ENCODE peak calls at places on chromosomes 6 and 20, in six cellular contexts. F is breast epithelium, T is IMR-90, Y is brain microvascular endothelial cell, Q is RWPE2, K is heart right ventricle. W is an unnamed sample.
A peak's percentile ranks its signal among the peaks of the same experiment; 100 is the strongest.

GRCh38 chr6:66555082-66555481 is 848.1 kb upstream of the EYS start:
- DNase-seq in F (no peak), T (no peak), Y (no peak), Q (no peak), K (no peak), W (no peak)

GRCh38 chr6:8108031-8108660 is 5.8 kb upstream of the EEF1E1 start:
- DNase-seq in F (no peak), T (peak; percentile 99), Y (peak; percentile 96), Q (peak; percentile 84), K (no peak), W (no peak)

GRCh38 chr6:134983823-134984222 is 33.9 kb upstream of the ALDH8A1 start:
- DNase-seq in F (no peak), T (no peak), Y (no peak), Q (no peak), K (no peak), W (no peak)

GRCh38 chr6:158870418-158870957 is 51.3 kb upstream of the EZR start:
- DNase-seq in F (no peak), T (no peak), Y (no peak), Q (no peak), K (no peak), W (no peak)

GRCh38 chr6:127120109-127120786 is 1.8 kb downstream of the RSPO3 start:
- DNase-seq in F (no peak), T (no peak), Y (no peak), Q (no peak), K (no peak), W (no peak)

GRCh38 chr20:22922987-22923386 is 112.1 kb upstream of the SSTR4 start:
- DNase-seq in F (no peak), T (no peak), Y (no peak), Q (no peak), K (no peak), W (no peak)

GRCh38 chr6:118618676-118619377 is 32.6 kb downstream of the CEP85L start:
- DNase-seq in F (no peak), T (peak; percentile 26), Y (peak; percentile 40), Q (no peak), K (peak; percentile 58), W (peak; percentile 38)

GRCh38 chr6:160367798-160368547 is 19.8 kb downstream of the SLC22A3 start:
- DNase-seq in F (no peak), T (no peak), Y (no peak), Q (no peak), K (no peak), W (no peak)

GRCh38 chr6:132820629-132821381 is 6.4 kb downstream of the RPS12 start:
- DNase-seq in F (no peak), T (peak; percentile 52), Y (no peak), Q (no peak), K (no peak), W (no peak)

GRCh38 chr6:169807219-169807618 is 55.8 kb downstream of the ERMARD start:
- DNase-seq in F (no peak), T (no peak), Y (no peak), Q (no peak), K (no peak), W (no peak)

GRCh38 chr20:47735412-47736400 is 49.6 kb downstream of the SULF2 start:
- DNase-seq in F (peak; percentile 34), T (no peak), Y (no peak), Q (no peak), K (peak; percentile 31), W (peak; percentile 57)

GRCh38 chr6:117167520-117168271 is 97.7 kb upstream of the VGLL2 start:
- DNase-seq in F (peak; percentile 54), T (peak; percentile 2), Y (no peak), Q (peak; percentile 69), K (no peak), W (no peak)

GRCh38 chr6:132764370-132764769 is 6.7 kb upstream of the VNN2 start:
- DNase-seq in F (no peak), T (peak; percentile 83), Y (peak; percentile 41), Q (peak; percentile 68), K (peak; percentile 30), W (peak; percentile 50)

DNA sequence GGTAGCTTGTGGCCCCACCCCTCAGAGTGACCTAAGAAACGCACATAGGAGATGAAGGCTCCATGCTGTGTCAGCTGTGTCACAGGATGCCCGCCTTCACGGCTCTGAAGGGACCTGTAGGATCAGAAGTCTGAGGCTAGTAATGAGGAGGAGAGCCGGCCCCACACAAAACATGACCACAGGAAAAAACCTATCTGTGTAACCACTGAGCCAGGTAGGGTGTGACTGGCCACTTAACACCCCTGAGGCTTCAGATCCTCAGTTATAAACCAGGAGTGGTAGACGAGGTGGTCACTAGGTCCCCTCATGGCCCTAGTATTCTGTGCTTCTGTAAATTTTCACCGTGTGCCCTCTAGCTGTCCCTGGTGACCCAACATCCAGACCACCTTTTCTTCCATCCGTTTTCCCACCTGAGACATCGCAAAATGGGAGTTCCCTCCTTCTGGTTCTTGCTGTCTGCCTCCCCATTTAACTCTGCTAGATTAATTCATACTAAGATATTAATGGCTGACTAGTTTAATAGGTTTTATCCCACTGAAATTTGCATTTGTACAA is 52.8 kb downstream of the TBC1D7 start:
- DNase-seq in F (no peak), T (no peak), Y (no peak), Q (no peak), K (no peak), W (no peak)
- TF ChIP-seq CTCF in F (no peak), T (no peak), Y (no peak), Q (no peak), K (no peak), W (no peak)

GRCh38 chr6:42744351-42744890 is 1.5 kb downstream of the TBCC start:
- DNase-seq in F (no peak), T (no peak), Y (no peak), Q (no peak), K (no peak), W (no peak)
- TF ChIP-seq CTCF in F (no peak), T (peak; percentile 13), Y (no peak), Q (no peak), K (no peak), W (no peak)

GRCh38 chr6:21176197-21176596 is 417.4 kb upstream of the SOX4 start:
- DNase-seq in F (no peak), T (no peak), Y (no peak), Q (no peak), K (no peak), W (no peak)
- TF ChIP-seq CTCF in F (no peak), T (no peak), Y (no peak), Q (no peak), K (no peak), W (no peak)

GRCh38 chr6:138418118-138418742 is 14.2 kb downstream of the HEBP2 start:
- DNase-seq in F (no peak), T (no peak), Y (no peak), Q (no peak), K (no peak), W (no peak)
- TF ChIP-seq CTCF in F (no peak), T (no peak), Y (no peak), Q (no peak), K (no peak), W (no peak)

DNA sequence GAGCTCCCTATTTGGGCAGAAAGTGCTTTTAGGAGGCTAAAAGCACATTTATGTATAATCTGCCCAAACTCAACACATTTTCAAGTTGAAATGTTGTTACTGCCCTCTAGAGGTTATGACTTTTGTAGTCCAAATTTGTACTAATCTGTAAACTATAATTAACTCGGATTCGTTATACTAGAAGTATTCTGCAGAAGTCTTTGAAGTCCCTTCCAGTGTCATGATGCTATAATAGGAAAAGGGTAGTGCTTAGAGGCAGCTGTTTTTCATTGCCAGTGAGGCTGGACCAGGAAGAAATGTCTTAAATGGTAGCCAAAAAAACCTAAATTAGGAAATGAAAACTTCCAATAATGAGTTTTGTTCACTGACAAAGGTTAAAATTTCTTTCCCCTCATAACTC is 44.8 kb upstream of the EMILIN3 start:
- DNase-seq in F (no peak), T (peak; percentile 28), Y (no peak), Q (no peak), K (no peak), W (no peak)
- TF ChIP-seq CTCF in F (peak; percentile 44), T (peak; percentile 45), Y (peak; percentile 41), Q (peak; percentile 94), K (peak; percentile 47), W (no peak)